ENCODE peak calls at places on chromosome 1, in five cellular contexts. One of them, this sample, is unnamed.

GRCh38 chr1:67722292-67722944 is 37.4 kb downstream of the GADD45A start:
- DNase-seq in HepG2: no peak
- DNase-seq in H1: no peak
- DNase-seq in GM12878: no peak
- DNase-seq in K562: no peak
- DNase-seq in this sample: no peak

GRCh38 chr1:41851589-41851988 is 67.1 kb downstream of the HIVEP3 start:
- DNase-seq in HepG2: no peak
- DNase-seq in H1: no peak
- DNase-seq in GM12878: no peak
- DNase-seq in K562: no peak
- DNase-seq in this sample: peak; percentile 44

GRCh38 chr1:193486671-193487229 is 300.3 kb upstream of the B3GALT2 start:
- DNase-seq in HepG2: no peak
- DNase-seq in H1: no peak
- DNase-seq in GM12878: no peak
- DNase-seq in K562: no peak
- DNase-seq in this sample: no peak

GRCh38 chr1:20496241-20496661 is 10.2 kb upstream of the CAMK2N1 start:
- DNase-seq in HepG2: peak; percentile 65
- DNase-seq in H1: no peak
- DNase-seq in GM12878: no peak
- DNase-seq in K562: no peak
- DNase-seq in this sample: peak; percentile 99

GRCh38 chr1:11428789-11429188 is 50.2 kb upstream of the DISP3 start:
- DNase-seq in HepG2: no peak
- DNase-seq in H1: no peak
- DNase-seq in GM12878: no peak
- DNase-seq in K562: no peak
- DNase-seq in this sample: no peak

GRCh38 chr1:183567584-183567983 is 22.7 kb downstream of the NCF2 start:
- DNase-seq in HepG2: no peak
- DNase-seq in H1: no peak
- DNase-seq in GM12878: peak; percentile 17
- DNase-seq in K562: peak; percentile 34
- DNase-seq in this sample: no peak

GRCh38 chr1:16026723-16027484 is 5.1 kb downstream of the CLCNKA start:
- DNase-seq in HepG2: no peak
- DNase-seq in H1: peak; percentile 87
- DNase-seq in GM12878: no peak
- DNase-seq in K562: peak; percentile 88
- DNase-seq in this sample: no peak

GRCh38 chr1:26357121-26357602 is 3.2 kb upstream of the CRYBG2 start:
- DNase-seq in HepG2: no peak
- DNase-seq in H1: no peak
- DNase-seq in GM12878: no peak
- DNase-seq in K562: no peak
- DNase-seq in this sample: no peak

GRCh38 chr1:226510453-226510852 is 38.1 kb upstream of the STUM start:
- DNase-seq in HepG2: no peak
- DNase-seq in H1: no peak
- DNase-seq in GM12878: no peak
- DNase-seq in K562: no peak
- DNase-seq in this sample: no peak

GRCh38 chr1:202684716-202685115 is 25.5 kb downstream of the SYT2 start:
- DNase-seq in HepG2: no peak
- DNase-seq in H1: no peak
- DNase-seq in GM12878: no peak
- DNase-seq in K562: no peak
- DNase-seq in this sample: no peak

GRCh38 chr1:208158640-208159541 is 85.3 kb downstream of the PLXNA2 start:
- DNase-seq in HepG2: peak; percentile 76
- DNase-seq in H1: no peak
- DNase-seq in GM12878: no peak
- DNase-seq in K562: no peak
- DNase-seq in this sample: no peak

DNA sequence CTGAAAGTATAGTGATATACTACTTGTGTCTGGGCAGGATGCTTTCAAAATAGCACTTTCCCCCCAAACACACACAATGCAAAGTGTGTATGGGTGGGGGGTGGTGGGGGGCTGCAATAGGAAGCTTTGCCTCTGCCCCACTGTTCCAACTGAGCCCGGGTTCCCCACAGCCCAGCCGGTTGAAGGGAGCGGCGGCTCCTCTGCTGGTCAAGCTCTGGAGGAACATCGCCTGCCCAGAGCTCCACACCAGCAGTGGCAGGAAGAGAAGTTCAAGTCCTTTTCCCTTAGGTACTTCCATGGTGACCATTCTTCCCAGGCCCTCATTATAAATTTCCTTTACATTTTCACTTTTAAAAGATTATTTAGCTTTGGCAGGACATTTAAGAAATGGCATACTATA is 74.9 kb downstream of the CAPZB start:
- DNase-seq in HepG2: no peak
- DNase-seq in H1: no peak
- DNase-seq in GM12878: no peak
- DNase-seq in K562: no peak
- DNase-seq in this sample: no peak
- TF ChIP-seq SRF in HepG2: no peak
- TF ChIP-seq SRF in H1: no peak
- TF ChIP-seq SRF in GM12878: no peak
- TF ChIP-seq SRF in K562: no peak
- TF ChIP-seq SRF in this sample: no peak

GRCh38 chr1:198717510-198717909 is 78.7 kb downstream of the PTPRC start:
- DNase-seq in HepG2: no peak
- DNase-seq in H1: no peak
- DNase-seq in GM12878: no peak
- DNase-seq in K562: no peak
- DNase-seq in this sample: no peak
- H3K4me1 ChIP-seq in HepG2: no peaks in the 10 kb centered on the region
- H3K4me1 ChIP-seq in H1: no peaks in the 10 kb centered on the region
- H3K4me1 ChIP-seq in GM12878: no peaks in the 10 kb centered on the region
- H3K4me1 ChIP-seq in K562: no peaks in the 10 kb centered on the region
- H3K4me1 ChIP-seq in this sample: no peaks in the 10 kb centered on the region

DNA sequence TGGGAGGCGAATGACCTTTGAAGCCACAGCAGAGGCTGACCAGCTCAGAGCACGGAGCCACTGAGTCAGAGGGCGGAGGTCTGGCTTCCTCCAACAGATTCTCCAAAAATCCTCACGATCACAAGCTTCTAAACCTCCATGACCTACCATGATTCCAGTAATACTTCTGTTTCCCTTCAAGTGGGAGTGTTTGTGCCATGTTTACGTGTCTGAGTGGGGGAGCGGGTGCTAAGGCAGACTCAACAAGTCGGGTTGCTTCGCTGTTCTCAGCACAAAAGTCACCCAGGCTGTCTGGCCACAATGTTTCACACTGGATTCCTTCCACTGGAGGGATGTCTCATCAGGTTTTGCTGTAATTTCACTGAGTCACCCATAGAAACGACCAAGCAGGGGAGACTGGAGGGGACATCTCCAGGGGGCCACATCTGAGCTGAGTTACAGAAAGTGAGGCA is 86.2 kb downstream of the SLC66A1 start:
- DNase-seq in HepG2: no peak
- DNase-seq in H1: no peak
- DNase-seq in GM12878: no peak
- DNase-seq in K562: no peak
- DNase-seq in this sample: no peak
- TF ChIP-seq SRF in HepG2: no peak
- TF ChIP-seq SRF in H1: no peak
- TF ChIP-seq SRF in GM12878: no peak
- TF ChIP-seq SRF in K562: no peak
- TF ChIP-seq SRF in this sample: no peak

DNA sequence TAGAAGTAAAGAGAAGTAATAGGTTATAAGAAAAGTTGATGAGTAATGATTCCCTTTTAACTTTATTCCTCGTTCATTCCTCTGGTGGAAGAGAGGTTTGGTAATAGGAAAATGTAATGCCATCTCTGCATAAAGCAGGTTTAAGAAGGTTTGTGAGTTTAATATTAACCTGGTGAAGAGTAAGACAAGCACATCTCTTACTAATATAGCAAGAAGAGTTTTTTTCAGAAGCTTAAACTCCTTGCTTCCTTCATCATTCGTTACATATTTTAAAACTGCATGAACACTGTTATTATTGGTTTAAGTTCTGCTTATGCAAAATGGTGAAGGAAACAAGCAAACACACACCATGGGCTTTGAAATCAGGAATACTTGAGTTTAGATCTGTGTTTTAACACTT is 9.2 kb upstream of the PLA2G4A start:
- DNase-seq in HepG2: no peak
- DNase-seq in H1: no peak
- DNase-seq in GM12878: no peak
- DNase-seq in K562: no peak
- DNase-seq in this sample: no peak
- H3K4me1 ChIP-seq in HepG2: no peaks in the 10 kb centered on the region
- H3K4me1 ChIP-seq in H1: no peaks in the 10 kb centered on the region
- H3K4me1 ChIP-seq in GM12878: peaks cover 11% of the 10 kb centered on the region
- H3K4me1 ChIP-seq in K562: no peaks in the 10 kb centered on the region
- H3K4me1 ChIP-seq in this sample: no peaks in the 10 kb centered on the region

This sample was measured in HCT116.